ENCODE peak calls at places on chromosomes 1 and 21, in four cellular contexts. S, G, C and X are unnamed samples.

GRCh38 chr1:5493708-5494390 is 498.4 kb downstream of the NPHP4 start:
- DNase-seq in C (no peak), S (no peak), G (no peak), X (no peak)

GRCh38 chr1:41529621-41530395 is 45.3 kb upstream of the EDN2 start:
- DNase-seq in C (no peak), S (no peak), G (peak), X (no peak)

GRCh38 chr1:64942648-64943047 is 23.7 kb downstream of the JAK1 start:
- DNase-seq in S (no peak), G (no peak), C (no peak), X (no peak)

GRCh38 chr21:43361493-43362296 is 65.2 kb downstream of the SIK1 start:
- DNase-seq in C (no peak), G (no peak), S (peak), X (no peak)

GRCh38 chr1:226495716-226496115 is 52.8 kb upstream of the STUM start:
- DNase-seq in G (no peak), S (no peak), C (no peak), X (no peak)

GRCh38 chr1:57761628-57762027 is 337.8 kb upstream of the DAB1 start:
- DNase-seq in C (no peak), G (no peak), S (no peak), X (no peak)

GRCh38 chr21:31566611-31567010 is 92.9 kb upstream of the SOD1 start:
- DNase-seq in S (no peak), G (no peak), C (no peak), X (no peak)

GRCh38 chr1:12572506-12572905 is 45.5 kb downstream of the DHRS3 start:
- DNase-seq in G (no peak), C (no peak), S (no peak), X (no peak)

GRCh38 chr1:154304664-154305337 is 16.1 kb upstream of the AQP10 start:
- DNase-seq in S (no peak), G (no peak), C (peak), X (no peak)

GRCh38 chr1:240242601-240243144 is 151.0 kb downstream of the FMN2 start:
- DNase-seq in C (no peak), G (no peak), S (no peak), X (no peak)

GRCh38 chr1:151994956-151995355 is 1.3 kb upstream of the S100A10 start:
- DNase-seq in G (no peak), C (no peak), S (no peak), X (no peak)

GRCh38 chr21:41477641-41478318 is 30.2 kb downstream of the TMPRSS2 start:
- DNase-seq in C (no peak), S (no peak), G (no peak), X (no peak)

GRCh38 chr1:68029444-68029843 is 21.0 kb downstream of the DIRAS3 start:
- DNase-seq in C (no peak), S (no peak), G (no peak), X (no peak)

GRCh38 chr1:241610056-241610815 is 29.9 kb downstream of the CHML start:
- DNase-seq in C (peak), S (no peak), G (peak), X (no peak)

GRCh38 chr1:57360846-57361407 is 62.9 kb downstream of the DAB1 start:
- DNase-seq in C (no peak), G (no peak), S (no peak), X (no peak)

GRCh38 chr1:43309626-43310025 is 8.8 kb downstream of the TIE1 start:
- DNase-seq in S (no peak), G (no peak), C (no peak), X (no peak)

GRCh38 chr1:4272568-4272967 is 372.5 kb upstream of the C1orf174 start:
- DNase-seq in G (no peak), C (no peak), S (no peak), X (no peak)

GRCh38 chr1:224430511-224431113 is 4.0 kb downstream of the WDR26 start:
- DNase-seq in S (no peak), C (peak), G (peak), X (no peak)

GRCh38 chr21:30718239-30718909 is at the start of gene KRTAP21-3:
- DNase-seq in C (no peak), G (no peak), S (no peak), X (no peak)

GRCh38 chr1:37047487-37047886 is 13.2 kb upstream of the GRIK3 start:
- DNase-seq in S (no peak), C (no peak), G (no peak), X (no peak)

GRCh38 chr1:37055631-37056030 is 21.3 kb upstream of the GRIK3 start:
- DNase-seq in C (no peak), G (no peak), S (no peak), X (no peak)

GRCh38 chr1:37056201-37056764 is 22.0 kb upstream of the GRIK3 start:
- DNase-seq in C (no peak), S (no peak), G (no peak), X (no peak)

GRCh38 chr1:37051386-37051785 is 17.1 kb upstream of the GRIK3 start:
- DNase-seq in S (no peak), C (no peak), G (no peak), X (no peak)

GRCh38 chr1:37052120-37052519 is 17.8 kb upstream of the GRIK3 start:
- DNase-seq in G (no peak), C (no peak), S (no peak), X (no peak)
- TF ChIP-seq FOXK2 in G (no peak), C (no peak), S (no peak), X (no peak)

DNA sequence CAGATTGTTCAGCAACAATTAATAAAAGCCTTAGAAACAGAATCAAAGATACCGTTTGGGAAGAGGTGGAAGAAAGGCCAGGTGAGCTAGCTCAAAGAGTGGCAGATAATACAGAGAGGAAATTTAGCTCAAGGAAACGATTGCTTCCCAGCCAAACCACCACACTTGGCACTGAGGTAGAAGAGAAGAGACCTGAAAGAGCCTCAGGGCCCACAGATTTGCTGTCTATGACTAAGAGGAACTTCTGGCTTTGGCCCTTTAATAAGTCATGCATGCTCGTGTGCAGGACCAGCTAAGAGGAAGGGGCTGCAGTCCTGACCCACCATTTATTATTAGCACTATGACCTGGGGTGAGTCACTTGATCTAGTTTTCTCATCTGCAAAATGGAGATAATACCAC is 72.8 kb upstream of the BCL10 start:
- DNase-seq in S (no peak), C (no peak), G (no peak), X (no peak)
- TF ChIP-seq BHLHE40 in S (no peak), C (no peak), G (no peak), X (no peak)

GRCh38 chr1:110085666-110086065 is 15.2 kb upstream of the ALX3 start:
- DNase-seq in G (no peak), C (no peak), S (no peak), X (no peak)

GRCh38 chr1:110089561-110090275 is 19.2 kb upstream of the ALX3 start:
- DNase-seq in C (no peak), S (no peak), G (peak), X (no peak)

GRCh38 chr1:110086959-110087358 is 16.5 kb upstream of the ALX3 start:
- DNase-seq in G (no peak), C (no peak), S (no peak), X (no peak)

GRCh38 chr1:110088739-110089316 is 18.4 kb upstream of the ALX3 start:
- DNase-seq in C (no peak), G (no peak), S (no peak), X (no peak)

DNA sequence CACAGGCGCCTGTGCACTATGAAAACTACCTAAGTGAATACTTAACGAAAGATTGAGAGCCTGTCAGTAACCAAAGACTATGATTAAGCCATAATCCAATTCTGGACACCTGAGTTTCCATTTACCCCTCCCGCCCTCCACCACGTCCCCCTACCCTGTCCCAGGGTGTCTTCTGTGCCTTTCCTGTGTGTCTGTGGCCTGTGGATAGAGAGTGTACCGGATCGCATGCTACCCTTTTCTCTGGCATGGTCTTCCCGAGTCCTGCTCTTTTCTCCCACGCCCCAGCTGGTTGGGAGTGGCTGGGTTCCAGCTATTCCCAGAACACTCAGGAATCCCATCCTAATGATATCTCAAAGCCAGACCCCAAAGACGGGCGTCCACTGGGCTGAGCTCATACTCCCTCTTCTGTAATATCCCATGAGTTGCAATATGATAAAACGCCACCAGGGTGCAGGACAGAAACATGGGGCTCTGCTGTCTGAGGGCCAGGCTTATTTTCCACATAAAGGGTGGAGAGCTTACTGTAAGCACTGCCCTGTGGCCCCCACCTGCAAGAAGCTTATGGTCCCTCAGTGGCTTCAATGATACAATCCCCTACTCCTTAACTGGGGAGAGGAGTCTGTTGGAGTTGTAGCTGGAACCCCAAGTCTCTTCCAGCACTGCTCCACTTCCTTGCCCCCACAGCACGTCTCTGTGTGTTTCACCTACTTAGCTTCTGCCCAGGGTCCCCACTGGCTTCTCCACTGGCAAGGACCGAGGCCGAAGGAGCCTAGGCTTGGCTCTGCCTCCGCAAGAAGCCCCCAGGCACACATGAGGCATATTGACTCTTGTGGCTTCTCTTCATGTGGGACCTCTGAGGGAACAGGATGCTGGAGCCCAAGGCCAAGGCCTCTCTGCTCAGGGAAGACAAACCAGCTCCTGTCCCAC is 17.6 kb upstream of the ALX3 start:
- DNase-seq in G (peak), C (peak), S (no peak), X (peak)
- TF ChIP-seq FOXK2 in G (no peak), C (no peak), S (no peak), X (no peak)

GRCh38 chr1:14296795-14297194 is 301.7 kb upstream of the KAZN start:
- DNase-seq in G (no peak), S (no peak), C (no peak), X (no peak)
- TF ChIP-seq BHLHE40 in G (no peak), S (no peak), C (no peak), X (no peak)

DNA sequence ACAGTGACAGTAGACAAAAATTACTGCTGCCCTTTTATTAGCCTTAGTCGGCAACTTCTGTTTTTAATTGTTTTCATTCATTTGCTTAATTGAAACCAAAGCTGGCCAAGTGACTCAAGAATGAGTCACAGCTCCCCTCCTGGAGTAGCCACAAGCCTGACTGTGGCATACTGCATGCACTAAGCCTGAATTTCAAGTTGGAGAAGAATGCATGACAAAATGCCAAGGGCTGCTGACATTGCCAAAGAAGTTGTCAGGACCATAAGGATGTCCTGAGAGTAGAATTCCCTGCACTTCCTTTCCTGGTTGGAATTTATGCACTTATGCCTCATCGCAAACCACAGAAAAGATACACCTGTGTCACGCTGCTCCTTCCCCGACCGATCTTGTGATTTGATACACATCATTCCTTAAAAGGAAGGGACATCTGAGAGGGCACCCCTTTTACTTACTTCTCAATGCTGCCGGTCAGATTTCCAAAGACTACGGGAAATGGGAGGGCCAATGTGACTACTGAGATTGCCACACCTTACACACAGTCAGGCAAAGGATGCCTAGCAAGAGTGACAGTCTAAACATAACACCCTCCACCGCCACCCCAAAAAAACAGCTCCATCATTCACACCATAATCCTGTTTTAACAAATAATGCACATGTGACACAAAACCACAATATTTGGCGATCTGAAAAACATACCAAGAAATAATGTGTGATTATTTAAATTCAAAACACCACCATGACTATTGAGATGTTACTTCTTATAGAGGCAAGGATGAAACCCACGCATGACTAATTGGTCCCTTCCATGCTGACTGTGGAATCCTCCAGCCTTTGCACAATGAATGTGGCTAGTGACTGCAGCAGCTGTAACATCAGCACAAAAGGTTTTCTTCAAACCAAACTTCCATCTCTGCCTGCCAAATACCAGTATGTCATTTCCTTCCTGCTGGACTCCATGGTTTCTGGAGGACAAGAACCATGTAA is 28.2 kb downstream of the VAV3 start:
- DNase-seq in G (no peak), C (no peak), S (no peak), X (peak)
- TF ChIP-seq FOXK2 in G (no peak), C (no peak), S (no peak), X (no peak)